ENCODE peak calls at places on chromosomes 16 and 17, in four cellular contexts. K, S, N and T are unnamed samples.

GRCh38 chr16:57635266-57636097 is 7.1 kb downstream of the ADGRG1 start:
- DNase-seq in K (no peak), S (no peak), N (no peak), T (no peak)

GRCh38 chr16:28321700-28322411 is 29.5 kb downstream of the SBK1 start:
- DNase-seq in K (no peak), S (peak), N (peak), T (no peak)

GRCh38 chr16:1534021-1535020 is 855 bp downstream of the TMEM204 start:
- DNase-seq in K (no peak), S (no peak), N (no peak), T (no peak)

GRCh38 chr17:66625321-66625767 is 209.6 kb upstream of the CACNG5 start:
- DNase-seq in K (no peak), S (peak), N (no peak), T (no peak)

GRCh38 chr17:59357219-59357699 is 25.8 kb downstream of the YPEL2 start:
- DNase-seq in K (no peak), S (no peak), N (no peak), T (no peak)

GRCh38 chr16:17519556-17519955 is 48.8 kb upstream of the XYLT1 start:
- DNase-seq in K (no peak), S (no peak), N (no peak), T (no peak)

GRCh38 chr16:9176547-9177418 is 85.3 kb downstream of the HAPSTR1 start:
- DNase-seq in K (no peak), S (no peak), N (no peak), T (no peak)

GRCh38 chr16:10561001-10561400 is 19.4 kb downstream of the EMP2 start:
- DNase-seq in K (no peak), S (no peak), N (no peak), T (no peak)

GRCh38 chr17:18961634-18962493 is 9.9 kb downstream of the SLC5A10 start:
- DNase-seq in K (no peak), S (no peak), N (no peak), T (no peak)

GRCh38 chr16:29831490-29831889 is 11.2 kb downstream of the MVP start:
- DNase-seq in K (no peak), S (no peak), N (no peak), T (no peak)

GRCh38 chr17:18219016-18219415 is 6.4 kb upstream of the LLGL1 start:
- DNase-seq in K (no peak), S (no peak), N (no peak), T (no peak)

GRCh38 chr17:31093866-31094599 is 744 bp upstream of the NF1 start:
- DNase-seq in K (no peak), S (no peak), N (no peak), T (no peak)

GRCh38 chr17:67434061-67434525 is 57.0 kb downstream of the PITPNC1 start:
- DNase-seq in K (no peak), S (no peak), N (peak), T (no peak)